ENCODE peak calls at places on chromosome 15, in nine cellular contexts. Y is tibial artery, X is dorsolateral prefrontal cortex, T is hepatocyte, D is astrocyte of the spinal cord, B is fibroblast of the aortic adventitia, F is psoas muscle, M is PC-9, R is kidney. L is an unnamed sample.

GRCh38 chr15:65249641-65250040 is 37.0 kb downstream of the PARP16 start:
- DNase-seq in R (no peak), B (no peak), D (no peak), F (no peak), X (no peak), M (no peak), T (no peak), Y (no peak), L (peak)

GRCh38 chr15:91067026-91067425 is 33.0 kb upstream of the SV2B start:
- DNase-seq in T (no peak), F (no peak), R (no peak), B (peak), M (no peak), X (no peak), D (no peak), Y (no peak), L (peak)

GRCh38 chr15:42062284-42062806 is 32.0 kb downstream of the PLA2G4D start:
- DNase-seq in T (no peak), X (no peak), D (no peak), M (no peak), R (no peak), F (no peak), Y (no peak), B (no peak), L (no peak)

GRCh38 chr15:29750754-29751153 is 71.5 kb downstream of the TJP1 start:
- DNase-seq in B (peak), X (no peak), T (no peak), R (no peak), F (no peak), D (no peak), M (no peak), Y (no peak), L (no peak)

GRCh38 chr15:101795455-101795854 is 7.9 kb upstream of the OR4F6 start:
- DNase-seq in M (no peak), D (peak), T (no peak), Y (no peak), F (no peak), B (peak), X (no peak), R (no peak), L (peak)

GRCh38 chr15:68503791-68504720 is 72.1 kb upstream of the ITGA11 start:
- DNase-seq in R (no peak), D (peak), T (no peak), B (no peak), F (no peak), M (no peak), X (no peak), Y (peak), L (no peak)

GRCh38 chr15:43067717-43068461 is 37.9 kb downstream of the UBR1 start:
- DNase-seq in F (no peak), B (peak), R (no peak), T (peak), M (no peak), X (no peak), Y (no peak), D (peak), L (peak)

GRCh38 chr15:43150171-43150929 is 17.0 kb downstream of the TMEM62 start:
- DNase-seq in Y (no peak), D (peak), M (peak), F (no peak), B (peak), R (no peak), X (no peak), T (no peak), L (peak)

GRCh38 chr15:39363761-39364586 is 216.9 kb upstream of the THBS1 start:
- DNase-seq in R (no peak), X (no peak), B (no peak), F (no peak), T (no peak), D (peak), M (no peak), Y (no peak), L (peak)

GRCh38 chr15:54559405-54560064 is 581.3 kb downstream of the UNC13C start:
- DNase-seq in B (no peak), R (no peak), F (no peak), Y (no peak), X (no peak), T (no peak), M (no peak), D (no peak), L (no peak)

GRCh38 chr15:67746450-67746849 is 78.9 kb upstream of the SKOR1 start:
- DNase-seq in B (no peak), M (peak), X (no peak), R (no peak), T (peak), F (no peak), Y (no peak), D (no peak), L (peak)

GRCh38 chr15:99580061-99580460 is 14.3 kb downstream of the MEF2A start:
- DNase-seq in X (no peak), Y (no peak), M (no peak), T (no peak), R (no peak), F (no peak), D (no peak), B (no peak), L (no peak)

GRCh38 chr15:28019594-28020320 is 79.4 kb downstream of the OCA2 start:
- DNase-seq in T (no peak), F (no peak), R (no peak), M (no peak), Y (no peak), B (no peak), X (no peak), D (no peak), L (no peak)

GRCh38 chr15:32974691-32975090 is 219.8 kb downstream of the FMN1 start:
- DNase-seq in T (no peak), B (peak), R (no peak), M (no peak), X (no peak), Y (no peak), F (no peak), D (no peak), L (peak)

GRCh38 chr15:80496101-80496500 is 91.9 kb downstream of the ARNT2 start:
- DNase-seq in M (no peak), R (no peak), F (no peak), D (no peak), B (no peak), T (no peak), X (no peak), Y (no peak), L (no peak)

GRCh38 chr15:63887630-63888029 is 53.9 kb upstream of the HERC1 start:
- DNase-seq in D (no peak), R (peak), F (no peak), Y (peak), X (no peak), B (no peak), M (no peak), T (no peak), L (no peak)

GRCh38 chr15:56744701-56745683 is 11.7 kb upstream of the ZNF280D start:
- DNase-seq in T (no peak), F (no peak), R (no peak), Y (no peak), M (no peak), B (no peak), D (no peak), X (no peak), L (no peak)

GRCh38 chr15:43230640-43231115 is 9.9 kb upstream of the EPB42 start:
- DNase-seq in Y (peak), B (peak), F (peak), R (no peak), D (no peak), M (peak), T (no peak), X (no peak), L (no peak)

GRCh38 chr15:99315636-99316035 is 64.4 kb downstream of the LRRC28 start:
- DNase-seq in T (no peak), R (no peak), X (no peak), M (peak), Y (no peak), F (no peak), B (no peak), D (no peak), L (peak)

GRCh38 chr15:41698779-41699178 is 38.6 kb downstream of the MGA start:
- DNase-seq in T (no peak), D (peak), B (no peak), M (no peak), X (no peak), Y (no peak), F (no peak), R (no peak), L (no peak)

GRCh38 chr15:42457445-42458442 is 33.2 kb downstream of the ZNF106 start:
- DNase-seq in Y (peak), T (peak), X (no peak), F (peak), D (peak), R (peak), B (peak), M (no peak), L (peak)

GRCh38 chr15:95485367-95485766 is 845.1 kb upstream of the NR2F2 start:
- DNase-seq in T (no peak), Y (no peak), R (no peak), D (no peak), M (no peak), X (no peak), F (no peak), B (no peak), L (no peak)

GRCh38 chr15:39786444-39787056 is 3.9 kb upstream of the FSIP1 start:
- DNase-seq in F (no peak), R (no peak), T (peak), Y (no peak), M (no peak), X (peak), D (peak), B (peak), L (peak)

GRCh38 chr15:55916666-55917409 is 76.6 kb downstream of the NEDD4 start:
- DNase-seq in F (no peak), Y (no peak), D (peak), T (no peak), R (no peak), M (no peak), X (no peak), B (peak), L (peak)

GRCh38 chr15:57373882-57374276 is 2.4 kb upstream of the CGNL1 start:
- DNase-seq in X (no peak), D (no peak), F (no peak), Y (no peak), T (no peak), R (no peak), M (no peak), B (no peak), L (no peak)

GRCh38 chr15:69699096-69699495 is 246.5 kb downstream of the RPLP1 start:
- DNase-seq in R (no peak), F (no peak), M (no peak), X (no peak), D (no peak), Y (no peak), B (no peak), T (no peak), L (no peak)

GRCh38 chr15:64681424-64682024 is 93.9 kb downstream of the RBPMS2 start:
- DNase-seq in Y (no peak), F (no peak), M (peak), X (no peak), B (peak), R (no peak), D (peak), T (peak), L (peak)

GRCh38 chr15:101206173-101206572 is 45.7 kb downstream of the CHSY1 start:
- DNase-seq in T (no peak), B (peak), R (no peak), M (no peak), Y (no peak), D (peak), F (no peak), X (no peak), L (peak)

GRCh38 chr15:39625451-39625850 is 44.6 kb downstream of the THBS1 start:
- DNase-seq in M (no peak), T (no peak), F (no peak), X (no peak), B (no peak), D (no peak), Y (no peak), R (no peak), L (no peak)

GRCh38 chr15:31571676-31572075 is 245.0 kb downstream of the KLF13 start:
- DNase-seq in R (no peak), B (no peak), D (no peak), X (no peak), T (no peak), M (no peak), F (no peak), Y (no peak), L (no peak)

GRCh38 chr15:69810441-69811071 is 287.2 kb downstream of the TLE3 start:
- DNase-seq in Y (no peak), R (no peak), D (no peak), F (peak), X (no peak), M (no peak), T (peak), B (no peak), L (no peak)

GRCh38 chr15:72732554-72732953 is 46.5 kb downstream of the BBS4 start:
- DNase-seq in R (no peak), T (no peak), D (no peak), B (no peak), Y (no peak), M (no peak), F (no peak), X (no peak), L (no peak)
- TF ChIP-seq CTCF in R (no peak), T (no peak), D (no peak), B (no peak), Y (no peak), M (no peak), F (no peak), X (no peak), L (no peak)

DNA sequence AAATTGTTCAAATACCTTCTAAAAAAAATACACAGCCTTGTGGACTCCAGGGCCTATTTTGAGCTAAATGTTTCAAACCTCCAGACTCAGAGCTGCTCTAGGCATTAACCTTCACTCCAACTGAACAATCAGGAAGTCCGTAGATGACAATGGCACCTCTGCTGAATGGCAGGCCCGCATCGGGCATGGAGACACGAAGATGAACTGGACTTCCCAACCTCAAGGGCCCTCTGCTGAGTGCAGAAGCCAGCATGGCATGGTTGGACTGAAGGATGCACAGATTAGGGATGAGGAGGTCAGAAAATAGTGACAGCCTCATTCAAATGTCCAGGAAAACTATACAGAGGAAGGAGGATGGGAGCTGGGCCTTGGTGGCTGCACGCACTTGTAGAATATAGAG is 2.2 kb downstream of the FAM174B start:
- DNase-seq in X (no peak), T (no peak), D (no peak), F (no peak), R (no peak), M (no peak), Y (no peak), B (no peak), L (no peak)
- H3K4me3 ChIP-seq in X (peak), T (no peak), D (no peak), F (no peak), R (no peak), M (peak), Y (no peak), B (no peak), L (no peak)

DNA sequence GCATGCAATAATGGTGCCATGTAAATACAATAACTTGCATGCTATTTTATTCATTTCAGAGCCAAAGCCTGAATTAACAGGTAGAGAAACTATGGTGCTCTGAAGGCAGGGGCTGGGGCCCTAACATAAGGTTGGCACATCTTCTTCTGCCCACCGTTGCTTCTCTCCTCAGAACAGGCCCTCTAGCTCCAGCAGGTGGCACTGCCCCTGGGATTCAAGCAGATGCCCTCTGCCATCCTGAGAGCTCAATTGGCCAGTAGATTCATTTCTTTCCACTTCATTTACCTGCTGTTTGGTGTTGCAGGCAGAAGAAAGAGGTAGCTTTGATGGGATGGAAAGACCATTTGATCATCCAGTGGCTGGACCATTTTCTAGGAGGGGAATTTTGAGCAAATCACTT is 130.5 kb downstream of the FOXB1 start:
- DNase-seq in Y (no peak), M (no peak), T (no peak), B (no peak), F (no peak), X (no peak), R (no peak), D (no peak), L (peak)
- TF ChIP-seq CTCF in Y (no peak), M (peak), T (no peak), B (no peak), F (no peak), X (no peak), R (no peak), D (peak), L (peak)

GRCh38 chr15:76208084-76208785 is 103.0 kb downstream of the ETFA start:
- DNase-seq in Y (no peak), M (no peak), B (no peak), D (no peak), R (no peak), F (no peak), X (no peak), T (no peak), L (no peak)

GRCh38 chr15:76204558-76204845 is 106.8 kb downstream of the ETFA start:
- DNase-seq in R (no peak), B (no peak), Y (no peak), X (no peak), D (no peak), T (no peak), M (no peak), F (no peak), L (no peak)

GRCh38 chr15:76208786-76209424 is 102.4 kb downstream of the ETFA start:
- DNase-seq in Y (no peak), D (no peak), R (no peak), X (no peak), T (no peak), M (no peak), F (no peak), B (no peak), L (peak)

GRCh38 chr15:76204916-76205460 is 106.3 kb downstream of the ETFA start:
- DNase-seq in X (no peak), R (no peak), B (no peak), D (no peak), T (no peak), M (no peak), F (no peak), Y (no peak), L (no peak)

GRCh38 chr15:76206325-76206976 is 104.8 kb downstream of the ETFA start:
- DNase-seq in T (peak), M (peak), B (peak), Y (peak), D (peak), X (peak), R (peak), F (peak), L (peak)
- H3K4me3 ChIP-seq in T (no peak), M (no peak), B (no peak), Y (no peak), D (no peak), X (no peak), R (no peak), F (no peak), L (no peak)

L was measured in bronchial epithelial cell.